ENCODE peak calls at places on chromosomes 5 and 9, in four cellular contexts. Z is WTC11, X is HepG2, J is K562. W is an unnamed sample.

GRCh38 chr5:5473224-5473623 is 50.7 kb downstream of the ICE1 start:
- DNase-seq in Z (no peak), X (no peak), J (no peak), W (no peak)

GRCh38 chr9:96168882-96169281 is 133.1 kb downstream of the HSD17B3 start:
- DNase-seq in Z (no peak), X (no peak), J (no peak), W (no peak)

GRCh38 chr5:139251695-139252288 is 41.7 kb upstream of the MATR3 start:
- DNase-seq in Z (no peak), X (no peak), J (no peak), W (no peak)

GRCh38 chr9:4855861-4856260 is 63.1 kb downstream of the RCL1 start:
- DNase-seq in Z (no peak), X (no peak), J (no peak), W (no peak)

GRCh38 chr5:176673651-176674583 is 26.6 kb downstream of the TSPAN17 start:
- DNase-seq in Z (no peak), X (no peak), J (no peak), W (no peak)

GRCh38 chr9:120326076-120326693 is 253.8 kb downstream of the CDK5RAP2 start:
- DNase-seq in Z (no peak), X (no peak), J (no peak), W (no peak)

GRCh38 chr9:134662143-134662876 is 20.7 kb downstream of the COL5A1 start:
- DNase-seq in Z (no peak), X (no peak), J (no peak), W (no peak)

GRCh38 chr5:139765409-139766217 is 30.0 kb upstream of the PSD2 start:
- DNase-seq in Z (peak; percentile 84), X (peak; percentile 55), J (peak; percentile 81), W (peak; percentile 83)

GRCh38 chr5:93257616-93258015 is 323.4 kb downstream of the NR2F1-AS1 start:
- DNase-seq in Z (no peak), X (no peak), J (no peak), W (no peak)

GRCh38 chr5:76742586-76742985 is 26.7 kb downstream of the F2R start:
- DNase-seq in Z (no peak), X (no peak), J (no peak), W (no peak)

GRCh38 chr9:306907-307306 is 92.2 kb downstream of the DOCK8 start:
- DNase-seq in Z (peak; percentile 41), X (peak; percentile 13), J (no peak), W (no peak)

GRCh38 chr9:97440160-97440559 is 28.3 kb downstream of the TDRD7 start:
- DNase-seq in Z (no peak), X (no peak), J (no peak), W (no peak)

GRCh38 chr9:19493174-19493811 is 84.5 kb downstream of the ACER2 start:
- DNase-seq in Z (peak; percentile 60), X (peak; percentile 15), J (peak; percentile 43), W (peak; percentile 78)

GRCh38 chr9:110579763-110580255 is 268 bp upstream of the SVEP1 start:
- DNase-seq in Z (peak; percentile 31), X (no peak), J (no peak), W (peak; percentile 26)

GRCh38 chr9:5587024-5587423 is 41.9 kb upstream of the RIC1 start:
- DNase-seq in Z (no peak), X (no peak), J (no peak), W (no peak)

GRCh38 chr5:62578540-62578939 is at the start of gene LRRC70:
- DNase-seq in Z (no peak), X (peak; percentile 74), J (no peak), W (no peak)

GRCh38 chr9:26012797-26013594 is 334.8 kb upstream of the TUSC1 start:
- DNase-seq in Z (no peak), X (no peak), J (no peak), W (no peak)

GRCh38 chr9:136107953-136108647 is 10.6 kb downstream of the TMEM250 start:
- DNase-seq in Z (no peak), X (no peak), J (peak; percentile 52), W (no peak)

GRCh38 chr5:14739538-14739937 is 75.0 kb downstream of the OTULIN start:
- DNase-seq in Z (no peak), X (no peak), J (no peak), W (no peak)

DNA sequence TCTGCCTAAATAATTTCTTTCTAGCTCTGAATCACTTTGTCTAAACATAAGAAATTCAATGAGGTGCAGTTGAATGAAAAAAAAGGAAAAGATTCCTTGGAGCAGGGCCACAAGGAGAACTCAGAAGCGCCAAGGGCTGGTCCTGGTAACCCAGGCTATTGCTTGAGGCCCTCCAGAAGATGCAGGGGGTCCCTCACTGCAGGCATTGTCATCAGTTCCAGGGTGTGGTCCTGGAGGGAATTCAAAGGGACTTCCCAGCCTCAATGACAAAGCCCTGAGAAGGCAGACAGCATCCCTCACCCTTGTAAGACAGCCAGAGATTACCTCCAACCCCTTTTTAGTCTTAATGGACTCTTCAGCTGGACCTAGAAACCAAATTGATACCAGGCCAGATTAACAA is 90.0 kb downstream of the SYK start:
- DNase-seq in Z (no peak), X (no peak), J (no peak), W (no peak)
- TF ChIP-seq SP1 in Z (no peak), X (no peak), J (no peak), W (no peak)

GRCh38 chr9:124782661-124783574 is 6.0 kb downstream of the OLFML2A start:
- DNase-seq in Z (peak; percentile 14), X (no peak), J (no peak), W (no peak)

GRCh38 chr9:124786881-124787573 is 10.1 kb downstream of the OLFML2A start:
- DNase-seq in Z (peak; percentile 7), X (no peak), J (no peak), W (no peak)

GRCh38 chr9:124781967-124782660 is 5.2 kb downstream of the OLFML2A start:
- DNase-seq in Z (peak; percentile 6), X (no peak), J (no peak), W (no peak)

GRCh38 chr9:124783830-124784229 is 6.9 kb downstream of the OLFML2A start:
- DNase-seq in Z (peak; percentile 0), X (no peak), J (no peak), W (no peak)

GRCh38 chr9:124784503-124784902 is 7.6 kb downstream of the OLFML2A start:
- DNase-seq in Z (no peak), X (no peak), J (no peak), W (no peak)
- TF ChIP-seq ELF4 in Z (no peak), X (no peak), J (no peak), W (no peak)

GRCh38 chr5:91468643-91469422 is 85.7 kb upstream of the ARRDC3 start:
- DNase-seq in Z (no peak), X (no peak), J (no peak), W (no peak)
- TF ChIP-seq SP1 in Z (no peak), X (no peak), J (no peak), W (no peak)

GRCh38 chr9:129301941-129302340 is 123.9 kb upstream of the IER5L start:
- DNase-seq in Z (no peak), X (no peak), J (no peak), W (no peak)
- TF ChIP-seq ELF4 in Z (no peak), X (no peak), J (no peak), W (no peak)

DNA sequence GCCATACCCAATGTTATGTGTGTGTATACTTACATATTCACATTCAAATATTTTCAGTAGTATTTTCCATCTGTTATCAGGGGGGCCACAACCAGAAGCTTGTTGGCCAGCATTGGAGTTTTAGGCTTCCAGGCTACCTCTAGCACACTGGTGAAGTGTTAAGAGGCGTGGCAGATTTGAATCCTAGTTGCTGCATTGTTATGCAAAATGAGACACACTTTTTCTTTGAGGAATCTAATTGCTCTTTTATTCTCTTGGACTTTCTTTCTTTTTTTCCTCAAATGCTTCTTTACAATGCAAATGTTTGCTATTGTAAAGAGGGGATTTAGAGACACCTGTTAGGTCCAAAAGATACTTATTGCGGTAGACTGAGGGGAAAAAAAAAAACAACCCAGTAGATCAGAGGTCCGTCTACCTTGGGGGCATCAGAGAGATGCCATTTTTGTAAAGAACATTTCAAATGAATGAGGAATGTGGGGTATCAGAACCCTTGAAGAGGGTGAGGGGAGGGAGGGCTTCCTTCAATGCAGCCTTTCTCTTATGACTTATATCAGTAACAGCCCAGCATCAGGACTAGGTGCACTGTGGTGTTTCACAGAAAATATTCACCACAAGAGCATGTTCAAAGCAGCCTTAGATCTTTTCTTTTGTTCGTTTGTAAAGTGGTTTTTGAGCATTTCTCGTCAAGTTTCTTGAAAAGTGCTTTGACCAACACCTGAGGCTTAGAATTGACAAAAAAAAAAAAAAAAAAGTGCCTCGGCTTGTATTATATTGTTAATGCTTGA is 3.8 kb downstream of the SMARCA2 start:
- DNase-seq in Z (no peak), X (no peak), J (no peak), W (no peak)
- TF ChIP-seq SP1 in Z (no peak), X (no peak), J (no peak), W (no peak)

GRCh38 chr5:125198270-125198974 is 452.0 kb upstream of the ZNF608 start:
- DNase-seq in Z (no peak), X (no peak), J (no peak), W (peak; percentile 66)
- TF ChIP-seq ELF4 in Z (no peak), X (no peak), J (no peak), W (no peak)

GRCh38 chr5:50962934-50963646 is 296.7 kb downstream of the PARP8 start:
- DNase-seq in Z (peak; percentile 84), X (peak; percentile 45), J (peak; percentile 88), W (peak; percentile 88)
- TF ChIP-seq SP1 in Z (no peak), X (no peak), J (no peak), W (no peak)

DNA sequence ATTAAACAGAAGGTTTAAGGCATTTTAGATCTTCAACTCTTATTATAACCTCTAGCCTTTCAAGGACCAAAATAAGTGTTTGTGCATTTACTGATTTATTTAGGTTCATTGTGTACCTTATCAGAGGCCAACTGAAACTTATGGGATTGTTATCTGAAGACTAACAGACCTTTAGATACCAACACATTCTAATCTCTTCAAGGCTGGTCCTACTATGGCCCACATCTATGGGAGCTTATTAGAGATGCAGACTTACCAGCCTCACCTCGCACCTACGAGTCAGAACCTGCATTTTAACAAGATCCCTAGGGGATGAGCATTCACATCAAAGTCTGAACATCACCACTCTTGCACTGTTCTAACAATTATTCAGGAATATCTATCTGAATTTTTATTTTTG is 1.9 kb downstream of the IARS1 start:
- DNase-seq in Z (no peak), X (no peak), J (no peak), W (no peak)
- TF ChIP-seq ELF4 in Z (no peak), X (no peak), J (no peak), W (no peak)

GRCh38 chr5:37830348-37830747 is 9.5 kb downstream of the GDNF start:
- DNase-seq in Z (no peak), X (no peak), J (no peak), W (no peak)

GRCh38 chr5:37823433-37824152 is 16.2 kb downstream of the GDNF start:
- DNase-seq in Z (no peak), X (no peak), J (no peak), W (no peak)

GRCh38 chr5:37825334-37825915 is 14.4 kb downstream of the GDNF start:
- DNase-seq in Z (no peak), X (no peak), J (no peak), W (no peak)
- TF ChIP-seq SP1 in Z (no peak), X (no peak), J (no peak), W (no peak)

W was measured in HEK293T.